ENCODE peak calls at places on chromosome 1, in ten cellular contexts. J, Z, W, F, T, Q, O, K, B and L are unnamed samples.

GRCh38 chr1:41399148-41399795 is 38.0 kb downstream of the FOXO6 start:
- DNase-seq in J (no peak), Z (no peak), W (no peak), F (no peak), T (no peak), Q (no peak), O (no peak), K (no peak), B (no peak), L (no peak)

GRCh38 chr1:92439291-92439690 is 47.4 kb downstream of the GFI1 start:
- DNase-seq in J (no peak), Z (no peak), W (no peak), F (no peak), T (no peak), Q (no peak), O (no peak), K (no peak), B (peak; percentile 13), L (no peak)

GRCh38 chr1:111161843-111162242 is 21.8 kb downstream of the CEPT1 start:
- DNase-seq in J (no peak), Z (no peak), W (no peak), F (no peak), T (no peak), Q (no peak), O (no peak), K (peak; percentile 61), B (no peak), L (no peak)

GRCh38 chr1:59805564-59805963 is 9.2 kb upstream of the HOOK1 start:
- DNase-seq in J (no peak), Z (no peak), W (no peak), F (no peak), T (no peak), Q (no peak), O (no peak), K (no peak), B (no peak), L (no peak)

GRCh38 chr1:243831463-243831862 is 18.6 kb downstream of the AKT3 start:
- DNase-seq in J (no peak), Z (no peak), W (no peak), F (no peak), T (no peak), Q (no peak), O (no peak), K (no peak), B (no peak), L (no peak)

GRCh38 chr1:8025061-8025670 is 943 bp downstream of the ERRFI1 start:
- DNase-seq in J (no peak), Z (no peak), W (no peak), F (no peak), T (no peak), Q (no peak), O (no peak), K (no peak), B (no peak), L (no peak)

GRCh38 chr1:202998836-202999750 is 8.1 kb upstream of the TMEM183A start:
- DNase-seq in J (no peak), Z (no peak), W (no peak), F (no peak), T (peak; percentile 39), Q (peak; percentile 54), O (peak; percentile 64), K (peak; percentile 49), B (peak; percentile 40), L (peak; percentile 71)

GRCh38 chr1:160717284-160717683 is 5.7 kb upstream of the CD48 start:
- DNase-seq in J (no peak), Z (no peak), W (no peak), F (no peak), T (no peak), Q (no peak), O (no peak), K (no peak), B (no peak), L (no peak)

GRCh38 chr1:173853074-173853473 is 14.7 kb downstream of the GAS5 start:
- DNase-seq in J (no peak), Z (no peak), W (no peak), F (no peak), T (no peak), Q (no peak), O (no peak), K (no peak), B (no peak), L (no peak)

GRCh38 chr1:33130297-33130696 is 49.3 kb downstream of the AZIN2 start:
- DNase-seq in J (no peak), Z (no peak), W (no peak), F (no peak), T (no peak), Q (no peak), O (no peak), K (no peak), B (no peak), L (peak; percentile 31)

GRCh38 chr1:2308844-2309243 is 80.7 kb downstream of the SKI start:
- DNase-seq in J (no peak), Z (no peak), W (no peak), F (no peak), T (no peak), Q (no peak), O (no peak), K (no peak), B (no peak), L (no peak)

GRCh38 chr1:107430540-107431228 is 289.8 kb downstream of the NTNG1 start:
- DNase-seq in J (no peak), Z (no peak), W (no peak), F (no peak), T (no peak), Q (peak; percentile 45), O (peak; percentile 35), K (peak; percentile 12), B (peak; percentile 39), L (peak; percentile 29)

GRCh38 chr1:58815680-58816071 is 31.8 kb upstream of the JUN start:
- DNase-seq in J (no peak), Z (no peak), W (no peak), F (no peak), T (no peak), Q (peak; percentile 77), O (no peak), K (peak; percentile 41), B (no peak), L (no peak)

GRCh38 chr1:69700770-69701169 is 133.0 kb downstream of the LRRC7 start:
- DNase-seq in J (no peak), Z (no peak), W (no peak), F (peak; percentile 2), T (peak; percentile 6), Q (no peak), O (no peak), K (no peak), B (no peak), L (no peak)

GRCh38 chr1:188386666-188387065 is 1557.9 kb downstream of the PLA2G4A start:
- DNase-seq in J (no peak), Z (no peak), W (no peak), F (no peak), T (no peak), Q (no peak), O (no peak), K (no peak), B (no peak), L (no peak)

GRCh38 chr1:65813956-65814355 is 21.3 kb downstream of the PDE4B start:
- DNase-seq in J (no peak), Z (no peak), W (no peak), F (no peak), T (no peak), Q (no peak), O (no peak), K (no peak), B (no peak), L (no peak)

GRCh38 chr1:15932612-15933011 is 43.3 kb downstream of the ZBTB17 start:
- DNase-seq in J (no peak), Z (no peak), W (peak; percentile 55), F (no peak), T (no peak), Q (no peak), O (no peak), K (no peak), B (no peak), L (no peak)

GRCh38 chr1:233819042-233819441 is 85.4 kb upstream of the SLC35F3 start:
- DNase-seq in J (no peak), Z (no peak), W (no peak), F (no peak), T (no peak), Q (no peak), O (no peak), K (no peak), B (no peak), L (no peak)

GRCh38 chr1:233815357-233815756 is 89.1 kb upstream of the SLC35F3 start:
- DNase-seq in J (no peak), Z (no peak), W (no peak), F (no peak), T (no peak), Q (no peak), O (no peak), K (no peak), B (no peak), L (no peak)

GRCh38 chr1:233815865-233816264 is 88.6 kb upstream of the SLC35F3 start:
- DNase-seq in J (no peak), Z (no peak), W (no peak), F (no peak), T (no peak), Q (no peak), O (no peak), K (no peak), B (no peak), L (no peak)

GRCh38 chr1:233816348-233816747 is 88.1 kb upstream of the SLC35F3 start:
- DNase-seq in J (no peak), Z (no peak), W (no peak), F (no peak), T (no peak), Q (no peak), O (no peak), K (no peak), B (no peak), L (no peak)
- H3K27ac ChIP-seq in J (no peak overlapping the region), Z (no peak overlapping the region), W (no peak overlapping the region), F (no peak overlapping the region), T (no peak overlapping the region), Q (no peak overlapping the region), O (no peak overlapping the region), K (no peak overlapping the region), B (no peak overlapping the region), L (no peak overlapping the region)

GRCh38 chr1:25895365-25895990 is 10.7 kb downstream of the STMN1 start:
- DNase-seq in J (peak; percentile 85), Z (peak; percentile 95), W (peak; percentile 97), F (peak; percentile 79), T (peak; percentile 73), Q (peak; percentile 92), O (peak; percentile 91), K (peak; percentile 98), B (no peak), L (peak; percentile 90)
- TF ChIP-seq POLR2AphosphoS5 in J (peak; percentile 19), Z (peak; percentile 13), W (peak; percentile 74), F (no peak), T (no peak), Q (no peak), O (peak; percentile 33), K (peak; percentile 37), B (no peak), L (peak; percentile 48)

GRCh38 chr1:68175621-68176398 is 56.5 kb downstream of the WLS start:
- DNase-seq in J (no peak), Z (no peak), W (no peak), F (no peak), T (no peak), Q (no peak), O (peak; percentile 70), K (no peak), B (no peak), L (no peak)
- H3K27ac ChIP-seq in J (peak overlapping the region; percentile 69), Z (peak overlapping the region; percentile 81), W (no peak overlapping the region), F (no peak overlapping the region), T (no peak overlapping the region), Q (peak overlapping the region; percentile 83), O (peak overlapping the region; percentile 82), K (no peak overlapping the region), B (no peak overlapping the region), L (no peak overlapping the region)

GRCh38 chr1:147781056-147781471 is 20.7 kb upstream of the GJA5 start:
- DNase-seq in J (no peak), Z (no peak), W (no peak), F (no peak), T (no peak), Q (no peak), O (no peak), K (no peak), B (no peak), L (no peak)
- TF ChIP-seq POLR2AphosphoS5 in J (no peak), Z (no peak), W (no peak), F (no peak), T (no peak), Q (no peak), O (no peak), K (no peak), B (no peak), L (no peak)